ENCODE peak calls at places on chromosome 11, in five cellular contexts. K is HFFc6; W is CD8-positive, alpha-beta T cell; C is BE2C; H is A549. N is an unnamed sample.

GRCh38 chr11:129866328-129866727 is 29.1 kb downstream of the NFRKB start:
- DNase-seq in H (no peak), W (no peak), K (no peak), C (no peak), N (no peak)

GRCh38 chr11:73260127-73260457 is 12.0 kb upstream of the P2RY6 start:
- DNase-seq in W (no peak), H (no peak), C (no peak), K (no peak), N (no peak)

GRCh38 chr11:47961383-47961782 is 19.0 kb upstream of the PTPRJ start:
- DNase-seq in W (no peak), K (no peak), C (no peak), H (no peak), N (no peak)

GRCh38 chr11:128361451-128362020 is 225.8 kb downstream of the ETS1 start:
- DNase-seq in W (no peak), K (peak; percentile 58), H (no peak), C (peak; percentile 56), N (no peak)

GRCh38 chr11:71472357-71472885 is 19.4 kb downstream of the NADSYN1 start:
- DNase-seq in H (no peak), K (no peak), C (no peak), W (no peak), N (no peak)

GRCh38 chr11:44564653-44565007 is 833 bp upstream of the CD82 start:
- DNase-seq in H (peak; percentile 35), W (no peak), C (peak; percentile 42), K (peak; percentile 84), N (peak; percentile 27)

GRCh38 chr11:58629857-58630256 is 7.4 kb downstream of the CNTF start:
- DNase-seq in K (peak; percentile 54), H (peak; percentile 31), W (no peak), C (peak; percentile 11), N (no peak)

GRCh38 chr11:33310720-33311500 is 53.7 kb downstream of the HIPK3 start:
- DNase-seq in W (no peak), C (no peak), H (no peak), K (no peak), N (no peak)

GRCh38 chr11:20668410-20668809 is 976 bp upstream of the NELL1 start:
- DNase-seq in W (no peak), C (no peak), K (no peak), H (no peak), N (no peak)

GRCh38 chr11:76151561-76152085 is 54.7 kb downstream of the WNT11 start:
- DNase-seq in W (no peak), C (no peak), K (no peak), H (no peak), N (no peak)

GRCh38 chr11:60378359-60378758 is at the start of gene MS4A7:
- DNase-seq in W (no peak), K (no peak), C (no peak), H (no peak), N (peak; percentile 12)

GRCh38 chr11:62138630-62139425 is 15.0 kb downstream of the INCENP start:
- DNase-seq in H (no peak), C (no peak), K (no peak), W (no peak), N (no peak)

GRCh38 chr11:32888805-32889204 is 3.8 kb upstream of the QSER1 start:
- DNase-seq in K (peak; percentile 78), C (no peak), H (no peak), W (no peak), N (no peak)

GRCh38 chr11:81959341-81959740 is 774.3 kb downstream of the FAM181B start:
- DNase-seq in C (no peak), W (no peak), K (no peak), H (no peak), N (peak; percentile 12)

GRCh38 chr11:101195294-101195693 is 65.7 kb upstream of the PGR start:
- DNase-seq in K (no peak), W (no peak), H (no peak), C (no peak), N (no peak)

GRCh38 chr11:17989306-17989705 is 23.5 kb downstream of the SERGEF start:
- DNase-seq in C (no peak), W (no peak), H (no peak), K (no peak), N (no peak)

DNA sequence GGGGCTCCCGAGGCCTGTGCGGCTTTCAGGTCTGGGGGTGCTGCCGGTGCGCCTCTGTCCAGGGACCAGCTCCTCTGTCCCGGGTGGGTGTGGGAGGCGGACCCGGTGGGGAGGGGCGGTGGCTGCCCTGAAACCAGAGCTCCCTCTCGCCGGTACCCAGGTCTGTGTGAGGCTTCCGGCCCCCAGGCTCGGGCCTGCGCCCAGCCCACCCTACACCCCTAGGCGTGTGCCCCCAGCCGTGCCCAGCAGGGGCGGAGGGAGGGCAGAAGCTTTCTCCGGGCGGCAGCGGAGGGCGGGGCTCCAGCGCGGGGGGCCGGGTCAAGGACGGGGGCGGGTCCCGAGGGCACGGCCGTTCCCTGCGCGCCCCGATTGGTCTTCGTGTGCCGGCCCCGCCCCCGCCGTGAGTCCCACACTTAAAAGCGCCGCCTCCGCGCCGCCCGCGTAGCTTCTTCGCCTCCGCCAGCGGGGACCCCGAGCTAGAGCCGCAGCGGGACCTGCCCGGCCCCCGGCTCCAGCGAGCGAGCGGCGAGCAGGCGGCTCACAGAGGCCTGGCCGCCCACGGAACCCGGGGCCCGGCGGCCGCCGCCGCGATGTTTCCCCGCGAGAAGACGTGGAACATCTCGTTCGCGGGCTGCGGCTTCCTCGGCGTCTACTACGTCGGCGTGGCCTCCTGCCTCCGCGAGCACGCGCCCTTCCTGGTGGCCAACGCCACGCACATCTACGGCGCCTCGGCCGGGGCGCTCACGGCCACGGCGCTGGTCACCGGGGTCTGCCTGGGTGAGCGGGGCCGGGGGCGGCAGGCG is 616 bp downstream of the PNPLA2 start:
- DNase-seq in H (no peak), K (peak; percentile 67), W (peak; percentile 92), C (peak; percentile 87), N (peak; percentile 97)
- TF ChIP-seq CTCF in H (no peak), K (peak; percentile 48), W (no peak), C (no peak), N (no peak)

DNA sequence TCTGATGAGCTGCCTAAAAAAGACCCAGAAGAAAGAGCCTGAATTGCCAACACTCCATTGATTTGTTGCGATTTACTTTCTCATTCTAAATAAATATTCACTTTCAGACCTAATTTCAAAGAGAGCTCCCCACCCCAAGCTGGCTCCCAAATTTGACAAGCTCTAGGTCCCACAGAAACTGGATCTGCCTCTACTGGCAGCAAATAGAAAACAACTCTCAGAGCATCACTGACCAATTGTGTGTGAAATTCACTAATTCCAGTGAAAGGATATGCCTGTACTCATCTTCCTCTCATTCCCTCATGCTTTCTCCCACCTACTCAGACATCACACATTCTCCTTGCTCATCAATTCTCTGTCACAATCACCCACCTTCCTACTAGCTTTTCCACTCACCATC is 249.1 kb downstream of the DCDC1 start:
- DNase-seq in K (no peak), W (no peak), C (no peak), H (no peak), N (no peak)
- TF ChIP-seq CTCF in K (no peak), W (no peak), C (no peak), H (no peak), N (no peak)

GRCh38 chr11:119683783-119684182 is 45.2 kb downstream of the NECTIN1 start:
- DNase-seq in W (no peak), K (no peak), H (no peak), C (no peak), N (no peak)

GRCh38 chr11:119678351-119678750 is 50.6 kb downstream of the NECTIN1 start:
- DNase-seq in K (no peak), W (no peak), C (no peak), H (no peak), N (no peak)

GRCh38 chr11:119680899-119681370 is 48.1 kb downstream of the NECTIN1 start:
- DNase-seq in K (no peak), W (no peak), H (no peak), C (no peak), N (no peak)

GRCh38 chr11:119684361-119685072 is 44.5 kb downstream of the NECTIN1 start:
- DNase-seq in W (no peak), H (peak; percentile 13), K (peak; percentile 44), C (peak; percentile 50), N (peak; percentile 54)

DNA sequence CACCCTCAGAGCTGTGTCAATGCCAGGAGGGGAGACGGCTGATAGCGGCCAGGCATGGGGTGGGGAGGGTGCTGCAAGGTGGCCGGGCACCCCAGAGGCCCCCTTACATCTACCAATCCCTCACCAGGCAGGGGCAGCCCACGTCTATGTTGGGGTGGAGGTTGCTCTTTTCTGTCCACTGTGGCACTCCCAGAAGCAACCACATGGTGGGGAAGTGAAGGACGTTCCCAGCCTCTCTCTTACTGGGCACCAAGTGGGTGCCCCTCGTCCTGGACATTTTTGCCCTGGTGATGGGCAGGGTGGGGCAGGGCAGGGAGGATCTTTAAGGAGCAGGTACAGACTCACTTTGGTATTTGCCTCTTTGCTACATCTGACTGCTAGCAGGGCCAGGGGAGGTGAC is 47.5 kb downstream of the NECTIN1 start:
- DNase-seq in K (no peak), H (no peak), W (no peak), C (no peak), N (no peak)
- TF ChIP-seq CTCF in K (no peak), H (no peak), W (no peak), C (peak; percentile 18), N (no peak)

DNA sequence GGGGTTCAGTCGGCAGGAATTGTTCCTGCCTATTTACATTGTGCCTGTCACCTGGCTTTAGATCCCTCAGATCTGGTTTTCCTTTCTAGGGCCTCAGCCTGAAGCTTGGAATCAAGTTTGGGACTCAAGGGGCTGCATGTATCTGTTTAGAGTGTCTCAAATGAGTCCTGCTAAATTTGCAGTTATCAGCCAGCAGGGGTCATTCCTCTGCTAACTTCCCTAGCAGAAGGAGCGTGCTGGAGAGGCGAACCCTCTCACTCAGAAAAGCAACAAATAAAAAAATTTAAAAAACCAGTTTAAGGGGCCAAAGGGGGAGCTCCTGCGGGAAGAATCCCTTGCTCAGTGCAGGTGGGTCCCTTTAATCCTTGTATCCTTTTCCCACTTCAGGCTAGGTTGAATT is 1220.2 kb downstream of the JRKL start:
- DNase-seq in H (no peak), W (no peak), C (no peak), K (peak; percentile 14), N (no peak)
- TF ChIP-seq CTCF in H (no peak), W (no peak), C (peak; percentile 23), K (peak; percentile 72), N (no peak)

DNA sequence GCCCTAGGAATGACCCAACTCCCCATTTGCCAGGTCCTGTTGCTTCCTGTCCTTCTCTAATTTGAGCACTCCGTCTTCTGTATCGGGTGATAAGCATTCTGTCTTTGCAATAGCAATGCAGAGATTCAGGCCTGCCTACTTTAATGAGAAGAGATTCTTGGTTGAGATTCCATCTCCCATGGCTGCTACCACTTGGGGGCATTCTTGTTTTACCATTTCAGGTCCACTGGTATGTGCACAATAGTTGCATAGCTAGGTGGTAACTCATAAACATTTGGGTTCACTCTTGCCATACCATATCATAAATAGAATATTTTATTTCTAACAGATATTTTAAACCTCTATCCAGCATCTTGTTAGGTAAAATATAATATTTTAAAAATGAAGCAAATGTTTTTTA is 34.4 kb upstream of the CALCB start:
- DNase-seq in K (peak; percentile 15), W (no peak), H (no peak), C (no peak), N (no peak)
- TF ChIP-seq CTCF in K (peak; percentile 48), W (no peak), H (no peak), C (peak; percentile 13), N (no peak)

GRCh38 chr11:94563176-94563847 is 3.9 kb upstream of the PIWIL4 start:
- DNase-seq in C (no peak), W (no peak), H (peak; percentile 10), K (peak; percentile 78), N (no peak)
- TF ChIP-seq CTCF in C (no peak), W (no peak), H (peak; percentile 15), K (peak; percentile 48), N (no peak)